ENCODE peak calls at places on chromosomes 13 and 19, in seven cellular contexts. C is mammary epithelial cell, S is tibial nerve, Z is upper lobe of left lung, B is AG04450, P is heart left ventricle, R is esophagus squamous epithelium. H is an unnamed sample.

GRCh38 chr19:55688422-55689218 is 13.6 kb downstream of the EPN1 start:
- DNase-seq in C (no peak), S (no peak), Z (peak; percentile 69), B (no peak), P (peak; percentile 29), R (no peak), H (no peak)

GRCh38 chr13:91546865-91547264 is 148.4 kb downstream of the GPC5 start:
- DNase-seq in C (no peak), S (no peak), Z (no peak), B (no peak), P (no peak), R (no peak), H (no peak)

GRCh38 chr19:858868-859843 is at the start of gene CFD:
- DNase-seq in C (no peak), S (peak; percentile 70), Z (peak; percentile 92), B (no peak), P (peak; percentile 68), R (no peak), H (no peak)

GRCh38 chr13:68056816-68057710 is 826.9 kb upstream of the PCDH9 start:
- DNase-seq in C (peak; percentile 72), S (no peak), Z (no peak), B (no peak), P (no peak), R (no peak), H (peak; percentile 24)

GRCh38 chr13:41579168-41579567 is 121.8 kb downstream of the RGCC start:
- DNase-seq in C (no peak), S (no peak), Z (no peak), B (no peak), P (no peak), R (no peak), H (no peak)

GRCh38 chr13:97367016-97367415 is 67.0 kb upstream of the RAP2A start:
- DNase-seq in C (no peak), S (no peak), Z (no peak), B (no peak), P (no peak), R (no peak), H (peak; percentile 79)

GRCh38 chr19:9008667-9009066 is 1.5 kb downstream of the MUC16 start:
- DNase-seq in C (no peak), S (no peak), Z (no peak), B (no peak), P (no peak), R (no peak), H (no peak)

GRCh38 chr19:38023245-38023644 is 116.2 kb downstream of the SIPA1L3 start:
- DNase-seq in C (no peak), S (no peak), Z (no peak), B (no peak), P (no peak), R (no peak), H (peak; percentile 82)

GRCh38 chr13:98415326-98416070 is 161.4 kb downstream of the STK24 start:
- DNase-seq in C (no peak), S (no peak), Z (no peak), B (no peak), P (no peak), R (no peak), H (no peak)

GRCh38 chr13:30585748-30586262 is 31.9 kb upstream of the USPL1 start:
- DNase-seq in C (no peak), S (no peak), Z (no peak), B (peak; percentile 55), P (no peak), R (no peak), H (peak; percentile 92)

GRCh38 chr13:108702171-108702570 is 72.8 kb downstream of the MYO16 start:
- DNase-seq in C (no peak), S (no peak), Z (no peak), B (no peak), P (no peak), R (no peak), H (no peak)

GRCh38 chr19:46604781-46605355 is 3.7 kb downstream of the CALM3 start:
- DNase-seq in C (no peak), S (peak; percentile 21), Z (no peak), B (no peak), P (no peak), R (no peak), H (no peak)

GRCh38 chr19:54460230-54461005 is 3.2 kb downstream of the LENG9 start:
- DNase-seq in C (no peak), S (no peak), Z (peak; percentile 81), B (no peak), P (no peak), R (no peak), H (no peak)
- H3K4me3 ChIP-seq in C (no peak overlapping the region), S (no peak overlapping the region), Z (no peak overlapping the region), B (no peak overlapping the region), P (no peak overlapping the region), R (no peak overlapping the region), H (no peak overlapping the region)

DNA sequence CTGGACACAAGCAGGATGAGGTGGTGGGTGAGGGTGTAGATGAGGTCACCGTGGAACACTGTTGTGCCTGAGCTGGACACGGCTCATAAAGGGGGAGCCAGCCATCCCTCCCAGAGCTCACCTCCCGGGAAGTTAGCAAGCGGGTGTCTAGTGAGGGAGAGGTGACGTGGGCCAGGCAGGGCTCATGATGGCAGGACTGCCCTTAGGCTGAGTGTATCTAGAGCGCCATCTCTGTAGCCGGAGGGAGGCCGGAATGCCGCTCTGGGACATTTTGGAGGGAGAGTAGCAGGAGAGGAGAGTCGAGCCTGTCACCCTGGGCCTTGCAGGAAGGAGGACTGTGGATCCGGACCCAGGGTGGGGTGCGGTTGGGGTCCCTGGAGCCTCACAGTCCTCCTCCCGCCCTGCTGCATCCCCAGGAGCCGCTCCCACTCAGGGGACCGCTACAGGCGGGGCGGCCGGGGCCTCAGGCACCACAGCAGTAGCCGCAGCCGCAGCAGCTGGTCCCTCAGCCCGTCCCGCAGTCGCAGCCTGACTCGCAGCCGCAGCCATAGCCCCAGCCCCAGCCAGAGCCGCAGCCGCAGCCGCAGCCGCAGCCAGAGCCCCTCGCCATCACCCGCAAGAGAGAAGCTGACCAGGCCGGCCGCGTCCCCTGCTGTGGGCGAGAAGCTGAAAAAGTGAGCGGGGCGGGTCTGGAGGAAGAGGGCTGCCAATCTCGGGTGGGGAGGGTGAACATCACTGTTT is 9.2 kb downstream of the ZNF296 start:
- DNase-seq in C (no peak), S (no peak), Z (peak; percentile 78), B (no peak), P (no peak), R (no peak), H (no peak)
- H3K27ac ChIP-seq in C (no peak overlapping the region), S (no peak overlapping the region), Z (no peak overlapping the region), B (no peak overlapping the region), P (no peak overlapping the region), R (no peak overlapping the region), H (no peak overlapping the region)

DNA sequence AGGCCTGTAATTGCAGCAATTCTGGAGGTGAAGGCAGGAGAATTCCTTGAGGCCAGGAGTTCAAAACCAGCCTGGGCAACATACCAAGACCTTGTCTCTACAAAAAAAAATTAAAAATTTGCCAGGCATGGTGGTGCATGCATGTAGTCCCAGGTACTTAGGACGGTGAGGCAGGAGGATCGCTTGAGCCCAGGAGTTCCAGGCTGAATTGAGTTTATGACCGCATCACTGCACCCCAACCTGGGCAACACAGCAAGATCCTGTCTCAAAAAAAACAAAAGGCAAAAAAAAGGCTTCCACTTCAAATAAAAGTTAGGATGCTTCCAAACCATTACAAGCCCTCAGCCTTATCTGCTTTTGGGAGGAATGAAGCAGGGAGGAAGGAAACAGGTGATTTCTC is 5.2 kb downstream of the ZNF577 start:
- DNase-seq in C (no peak), S (no peak), Z (no peak), B (no peak), P (no peak), R (no peak), H (no peak)
- H3K4me3 ChIP-seq in C (no peak overlapping the region), S (no peak overlapping the region), Z (no peak overlapping the region), B (no peak overlapping the region), P (no peak overlapping the region), R (no peak overlapping the region), H (no peak overlapping the region)

DNA sequence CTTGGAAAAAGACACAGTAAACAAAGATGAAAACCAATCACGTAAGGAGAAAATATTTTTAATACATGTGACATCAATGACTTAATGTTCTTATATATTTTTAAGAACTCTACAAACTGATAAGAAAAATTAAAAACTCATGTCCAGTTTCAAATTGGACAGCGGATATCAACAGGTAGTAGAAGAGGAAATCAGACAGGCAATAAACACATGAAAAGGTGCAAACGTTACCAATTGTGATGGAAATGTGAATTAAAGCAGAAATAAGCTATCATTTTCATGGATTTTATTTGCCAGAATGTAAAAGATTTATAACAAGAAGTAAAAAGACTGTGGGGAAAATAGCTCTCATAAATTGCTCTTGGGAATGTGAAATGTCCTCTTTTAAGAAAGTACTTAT is 382.3 kb downstream of the DLEU7 start:
- DNase-seq in C (no peak), S (no peak), Z (no peak), B (no peak), P (no peak), R (no peak), H (no peak)
- H3K27ac ChIP-seq in C (no peak overlapping the region), S (no peak overlapping the region), Z (no peak overlapping the region), B (no peak overlapping the region), P (no peak overlapping the region), R (no peak overlapping the region), H (no peak overlapping the region)

GRCh38 chr13:72284791-72285190 is 417.8 kb upstream of the DACH1 start:
- DNase-seq in C (no peak), S (no peak), Z (no peak), B (no peak), P (no peak), R (no peak), H (no peak)
- H3K4me3 ChIP-seq in C (no peak overlapping the region), S (no peak overlapping the region), Z (no peak overlapping the region), B (no peak overlapping the region), P (no peak overlapping the region), R (no peak overlapping the region), H (no peak overlapping the region)

GRCh38 chr13:100980171-100980570 is 305.6 kb upstream of the TMTC4 start:
- DNase-seq in C (no peak), S (no peak), Z (no peak), B (no peak), P (no peak), R (no peak), H (peak; percentile 62)
- H3K27ac ChIP-seq in C (no peak overlapping the region), S (no peak overlapping the region), Z (no peak overlapping the region), B (no peak overlapping the region), P (no peak overlapping the region), R (no peak overlapping the region), H (no peak overlapping the region)

DNA sequence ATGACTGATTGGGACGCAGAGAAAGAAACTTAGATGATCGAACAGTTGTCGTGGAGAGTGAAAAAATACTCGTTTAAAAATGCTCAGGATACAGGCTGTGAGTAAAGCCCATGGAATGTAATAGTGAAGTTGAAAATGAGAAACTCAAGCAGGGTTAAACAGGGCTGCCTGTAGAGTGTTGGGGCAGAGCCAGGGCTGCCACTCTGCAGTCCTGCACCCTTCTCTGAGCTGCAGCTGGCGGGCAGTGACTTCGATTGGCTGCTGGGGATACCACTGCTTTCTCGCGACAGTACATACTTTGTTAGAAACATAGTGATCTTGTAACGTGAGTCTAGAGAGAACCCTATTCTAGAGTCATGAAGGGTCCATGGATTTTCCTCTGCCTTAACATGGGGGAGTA is 95.4 kb downstream of the ARHGEF7 start:
- DNase-seq in C (no peak), S (no peak), Z (no peak), B (peak; percentile 71), P (peak; percentile 53), R (no peak), H (peak; percentile 91)
- H3K4me3 ChIP-seq in C (no peak overlapping the region), S (peak overlapping the region; percentile 29), Z (no peak overlapping the region), B (peak overlapping the region; percentile 41), P (no peak overlapping the region), R (no peak overlapping the region), H (peak overlapping the region; percentile 55)